ENCODE peak calls at places on chromosome 15, in seven cellular contexts. S, A, Z, M, C, E and P are unnamed samples.

GRCh38 chr15:44861439-44861910 is 95.0 kb upstream of the TERB2 start:
- DNase-seq in M (no peak), A (no peak), C (no peak), S (no peak), E (no peak), Z (no peak), P (no peak)

GRCh38 chr15:34434627-34435305 is 2.8 kb downstream of the GOLGA8A start:
- DNase-seq in C (no peak), Z (no peak), S (no peak), A (no peak), M (no peak), E (no peak), P (no peak)

GRCh38 chr15:51181221-51181620 is 86.5 kb upstream of the TNFAIP8L3 start:
- DNase-seq in S (no peak), M (no peak), A (no peak), C (no peak), E (no peak), Z (no peak), P (no peak)

GRCh38 chr15:74173545-74174215 is at the start of gene ISLR:
- DNase-seq in S (no peak), C (no peak), E (no peak), Z (no peak), A (no peak), M (no peak), P (no peak)

GRCh38 chr15:96327155-96327741 is 3.3 kb upstream of the NR2F2 start:
- DNase-seq in M (no peak), A (peak), C (peak), E (no peak), Z (no peak), S (no peak), P (peak)

GRCh38 chr15:70252056-70252935 is 154.6 kb upstream of the TLE3 start:
- DNase-seq in C (no peak), A (no peak), Z (no peak), M (no peak), E (no peak), S (no peak), P (no peak)

GRCh38 chr15:40084657-40085056 is 24.0 kb downstream of the BMF start:
- DNase-seq in A (no peak), M (no peak), C (no peak), E (no peak), Z (no peak), S (no peak), P (no peak)

GRCh38 chr15:39770748-39771689 is 11.6 kb downstream of the FSIP1 start:
- DNase-seq in A (peak), E (no peak), Z (no peak), C (no peak), M (no peak), S (no peak), P (peak)

GRCh38 chr15:49697121-49697520 is 76.3 kb downstream of the DTWD1 start:
- DNase-seq in Z (no peak), M (no peak), E (no peak), S (no peak), C (no peak), A (no peak), P (no peak)

GRCh38 chr15:77525411-77525811 is 104.7 kb downstream of the HMG20A start:
- DNase-seq in A (no peak), S (no peak), Z (no peak), M (no peak), E (no peak), C (no peak), P (no peak)

GRCh38 chr15:92801774-92802464 is 98.2 kb upstream of the CHD2 start:
- DNase-seq in E (no peak), A (peak), C (peak), Z (no peak), S (no peak), M (no peak), P (peak)

GRCh38 chr15:85865070-85865684 is 70.5 kb upstream of the KLHL25 start:
- DNase-seq in A (no peak), M (no peak), C (peak), E (no peak), Z (no peak), S (peak), P (peak)

GRCh38 chr15:68643216-68643830 is 64.5 kb downstream of the CORO2B start:
- DNase-seq in E (no peak), Z (no peak), S (no peak), M (no peak), C (no peak), A (no peak), P (no peak)

GRCh38 chr15:59687831-59688230 is 1.3 kb downstream of the BNIP2 start:
- DNase-seq in M (no peak), S (no peak), E (no peak), A (no peak), C (peak), Z (no peak), P (peak)

GRCh38 chr15:38049876-38050275 is 115.4 kb downstream of the TMCO5A start:
- DNase-seq in E (no peak), Z (no peak), M (no peak), S (no peak), C (no peak), A (no peak), P (no peak)

GRCh38 chr15:74433592-74434259 is at the start of gene SEMA7A:
- DNase-seq in A (no peak), E (peak), M (no peak), S (peak), C (peak), Z (peak), P (peak)

GRCh38 chr15:45126535-45127158 is 3.0 kb downstream of the DUOXA1 start:
- DNase-seq in S (no peak), M (no peak), A (no peak), C (no peak), Z (peak), E (peak), P (no peak)

GRCh38 chr15:45648521-45649200 is 13.8 kb downstream of the SQOR start:
- DNase-seq in C (no peak), M (no peak), E (no peak), S (no peak), A (no peak), Z (no peak), P (peak)

GRCh38 chr15:66131831-66132230 is 121.7 kb downstream of the MEGF11 start:
- DNase-seq in S (no peak), E (no peak), C (no peak), Z (no peak), A (no peak), M (no peak), P (no peak)

GRCh38 chr15:54212635-54213034 is 234.4 kb downstream of the UNC13C start:
- DNase-seq in M (no peak), E (no peak), S (no peak), C (no peak), Z (no peak), A (no peak), P (no peak)